ENCODE peak calls at places on chromosomes 5 and 9, in four cellular contexts. I, W, G and V are unnamed samples.

GRCh38 chr5:178766936-178767912 is 36.8 kb upstream of the ZNF354A start:
- DNase-seq in I (peak; percentile 64), W (no peak), G (no peak), V (peak; percentile 48)

GRCh38 chr5:14557203-14557725 is 24.3 kb upstream of the OTULINL start:
- DNase-seq in I (no peak), W (no peak), G (no peak), V (no peak)

GRCh38 chr5:175469916-175470315 is 8.4 kb upstream of the SFXN1 start:
- DNase-seq in I (no peak), W (no peak), G (no peak), V (no peak)

GRCh38 chr5:134577796-134578577 is 52.5 kb downstream of the JADE2 start:
- DNase-seq in I (peak; percentile 97), W (peak; percentile 89), G (peak; percentile 94), V (peak; percentile 89)

GRCh38 chr9:72828281-72828731 is 124.5 kb downstream of the ALDH1A1 start:
- DNase-seq in I (no peak), W (no peak), G (no peak), V (no peak)

GRCh38 chr5:172638209-172638768 is 2.8 kb upstream of the NEURL1B start:
- DNase-seq in I (no peak), W (no peak), G (peak; percentile 26), V (no peak)

GRCh38 chr9:801399-802071 is 40.0 kb upstream of the DMRT1 start:
- DNase-seq in I (no peak), W (no peak), G (no peak), V (no peak)

GRCh38 chr5:147188200-147189108 is 46.4 kb upstream of the STK32A start:
- DNase-seq in I (peak; percentile 87), W (peak; percentile 54), G (no peak), V (no peak)

GRCh38 chr9:37984672-37985611 is 81.0 kb upstream of the SLC25A51 start:
- DNase-seq in I (no peak), W (no peak), G (no peak), V (peak; percentile 56)

GRCh38 chr5:177452688-177453638 is 6.3 kb downstream of the PRR7 start:
- DNase-seq in I (no peak), W (no peak), G (no peak), V (no peak)

GRCh38 chr9:76451234-76451633 is 7.7 kb upstream of the GCNT1 start:
- DNase-seq in I (no peak), W (no peak), G (no peak), V (no peak)

GRCh38 chr5:83827111-83827541 is 106.5 kb upstream of the HAPLN1 start:
- DNase-seq in I (no peak), W (no peak), G (no peak), V (no peak)